ENCODE peak calls at places on chromosome 20, in five cellular contexts. L is tibial artery; N is HT1080; W is stimulated activated CD4-positive, alpha-beta T cell treated with anti-CD3 and anti-CD28 coated beads, Interleukin-4, amount 100 ng/mL, for 1 hour; E is fibroblast of gingiva. H is an unnamed sample.

GRCh38 chr20:7843613-7844012 is 96.6 kb downstream of the HAO1 start:
- DNase-seq in L (peak; percentile 75), N (peak; percentile 30), W (no peak), E (peak; percentile 81), H (no peak)

GRCh38 chr20:49037962-49038387 is 8.1 kb upstream of the CSE1L start:
- DNase-seq in L (no peak), N (no peak), W (no peak), E (no peak), H (peak; percentile 20)

GRCh38 chr20:3927486-3928291 is 38.5 kb downstream of the PANK2 start:
- DNase-seq in L (no peak), N (no peak), W (no peak), E (peak; percentile 83), H (no peak)

GRCh38 chr20:53940883-53941546 is 129.4 kb downstream of the BCAS1 start:
- DNase-seq in L (peak; percentile 47), N (peak; percentile 93), W (no peak), E (peak; percentile 85), H (no peak)

GRCh38 chr20:4158466-4159050 is 143.2 kb upstream of the RNF24 start:
- DNase-seq in L (no peak), N (no peak), W (no peak), E (no peak), H (no peak)

GRCh38 chr20:59398552-59399265 is 98.3 kb downstream of the EDN3 start:
- DNase-seq in L (no peak), N (no peak), W (no peak), E (no peak), H (peak; percentile 10)

GRCh38 chr20:34708621-34709043 is 4.5 kb downstream of the TP53INP2 start:
- DNase-seq in L (peak; percentile 53), N (peak; percentile 59), W (peak; percentile 56), E (peak; percentile 22), H (peak; percentile 75)

GRCh38 chr20:10247440-10247839 is 28.8 kb downstream of the SNAP25 start:
- DNase-seq in L (no peak), N (peak; percentile 15), W (no peak), E (no peak), H (no peak)

GRCh38 chr20:40768105-40768504 is 79.1 kb upstream of the MAFB start:
- DNase-seq in L (no peak), N (no peak), W (no peak), E (no peak), H (no peak)

GRCh38 chr20:2688041-2688591 is 4.5 kb upstream of the EBF4 start:
- DNase-seq in L (no peak), N (peak; percentile 57), W (peak; percentile 73), E (no peak), H (peak; percentile 83)

GRCh38 chr20:10216146-10216741 is 2.4 kb upstream of the SNAP25 start:
- DNase-seq in L (no peak), N (no peak), W (no peak), E (peak; percentile 12), H (no peak)

GRCh38 chr20:2130062-2130591 is 28.5 kb downstream of the STK35 start:
- DNase-seq in L (no peak), N (no peak), W (no peak), E (no peak), H (no peak)

GRCh38 chr20:59299961-59300340 is 460 bp upstream of the EDN3 start:
- DNase-seq in L (no peak), N (no peak), W (no peak), E (no peak), H (no peak)

GRCh38 chr20:36373089-36373488 is 67.0 kb downstream of the DLGAP4 start:
- DNase-seq in L (no peak), N (no peak), W (no peak), E (no peak), H (no peak)

GRCh38 chr20:17727351-17727750 is 27.6 kb downstream of the BANF2 start:
- DNase-seq in L (no peak), N (no peak), W (no peak), E (no peak), H (no peak)

GRCh38 chr20:25005661-25006060 is 13.1 kb upstream of the APMAP start:
- DNase-seq in L (no peak), N (no peak), W (no peak), E (no peak), H (no peak)

GRCh38 chr20:29119141-29119540 is 2138.3 kb upstream of the DEFB115 start:
- DNase-seq in L (no peak), N (no peak), W (no peak), E (no peak), H (no peak)

GRCh38 chr20:38326309-38326708 is 20.0 kb upstream of the LBP start:
- DNase-seq in L (no peak), N (no peak), W (no peak), E (no peak), H (no peak)

GRCh38 chr20:431012-431904 is 23.2 kb downstream of the RBCK1 start:
- DNase-seq in L (peak; percentile 40), N (peak; percentile 75), W (peak; percentile 30), E (peak; percentile 76), H (peak; percentile 37)

GRCh38 chr20:38458314-38458713 is 14.3 kb upstream of the RALGAPB start:
- DNase-seq in L (no peak), N (no peak), W (no peak), E (no peak), H (no peak)

GRCh38 chr20:50363479-50363878 is 146.7 kb upstream of the PTPN1 start:
- DNase-seq in L (no peak), N (no peak), W (no peak), E (no peak), H (no peak)

GRCh38 chr20:41456341-41456740 is 89.7 kb upstream of the EMILIN3 start:
- DNase-seq in L (no peak), N (no peak), W (no peak), E (peak; percentile 65), H (no peak)

GRCh38 chr20:24033560-24033959 is 45.0 kb upstream of the GGTLC1 start:
- DNase-seq in L (no peak), N (no peak), W (no peak), E (no peak), H (no peak)

GRCh38 chr20:40741507-40742106 is 52.6 kb upstream of the MAFB start:
- DNase-seq in L (peak; percentile 32), N (peak; percentile 36), W (peak; percentile 7), E (peak; percentile 48), H (peak; percentile 38)

H was measured in activated naive CD8-positive, alpha-beta T cell treated with anti-CD3 and anti-CD28 coated beads, Interleukin-2, amount 50 U/mL, for 24 hours.